ENCODE peak calls at places on chromosome 12, in five cellular contexts. A is endodermal cell, X is neuronal stem cell, Z is psoas muscle, J is adrenal gland. Q is an unnamed sample.

GRCh38 chr12:10771132-10771733 is 31.2 kb downstream of the TAS2R7 start:
- DNase-seq in A (no peak), X (peak; percentile 4), Z (no peak), J (no peak), Q (no peak)

GRCh38 chr12:53952871-53953734 is 1.6 kb upstream of the HOXC12 start:
- DNase-seq in A (peak; percentile 90), X (no peak), Z (no peak), J (no peak), Q (no peak)

GRCh38 chr12:84911331-84912190 is 1.0 kb downstream of the SLC6A15 start:
- DNase-seq in A (peak; percentile 98), X (peak; percentile 72), Z (peak; percentile 59), J (no peak), Q (peak; percentile 52)

GRCh38 chr12:553216-554000 is 93.7 kb downstream of the B4GALNT3 start:
- DNase-seq in A (no peak), X (no peak), Z (no peak), J (no peak), Q (peak; percentile 46)

GRCh38 chr12:53844989-53845836 is 93.4 kb upstream of the HOXC13 start:
- DNase-seq in A (no peak), X (no peak), Z (no peak), J (peak; percentile 8), Q (no peak)

GRCh38 chr12:96045566-96045965 is 10.2 kb upstream of the LTA4H start:
- DNase-seq in A (no peak), X (no peak), Z (no peak), J (peak; percentile 65), Q (no peak)

GRCh38 chr12:116392061-116392460 is 114.6 kb upstream of the MED13L start:
- DNase-seq in A (no peak), X (no peak), Z (no peak), J (no peak), Q (peak; percentile 42)

GRCh38 chr12:48054955-48055821 is 50.7 kb downstream of the SENP1 start:
- DNase-seq in A (no peak), X (no peak), Z (no peak), J (no peak), Q (no peak)

GRCh38 chr12:115037830-115038229 is 353.9 kb upstream of the TBX3 start:
- DNase-seq in A (no peak), X (no peak), Z (no peak), J (no peak), Q (no peak)

GRCh38 chr12:81208193-81208946 is 130.5 kb downstream of the ACSS3 start:
- DNase-seq in A (no peak), X (no peak), Z (no peak), J (no peak), Q (no peak)

GRCh38 chr12:81209001-81209400 is 131.1 kb downstream of the ACSS3 start:
- DNase-seq in A (no peak), X (no peak), Z (no peak), J (peak; percentile 16), Q (no peak)

GRCh38 chr12:81207173-81207572 is 129.3 kb downstream of the ACSS3 start:
- DNase-seq in A (no peak), X (no peak), Z (no peak), J (no peak), Q (no peak)

GRCh38 chr12:81206425-81206824 is 128.5 kb downstream of the ACSS3 start:
- DNase-seq in A (no peak), X (no peak), Z (no peak), J (no peak), Q (no peak)

GRCh38 chr12:81205394-81205793 is 127.5 kb downstream of the ACSS3 start:
- DNase-seq in A (no peak), X (no peak), Z (no peak), J (no peak), Q (no peak)
- H3K4me1 ChIP-seq in A (peaks cover 25% of the 10 kb centered on the region), X (peaks cover 10% of the 10 kb centered on the region), Z (peaks cover 5% of the 10 kb centered on the region), J (peaks cover 45% of the 10 kb centered on the region), Q (no peaks in the 10 kb centered on the region)

DNA sequence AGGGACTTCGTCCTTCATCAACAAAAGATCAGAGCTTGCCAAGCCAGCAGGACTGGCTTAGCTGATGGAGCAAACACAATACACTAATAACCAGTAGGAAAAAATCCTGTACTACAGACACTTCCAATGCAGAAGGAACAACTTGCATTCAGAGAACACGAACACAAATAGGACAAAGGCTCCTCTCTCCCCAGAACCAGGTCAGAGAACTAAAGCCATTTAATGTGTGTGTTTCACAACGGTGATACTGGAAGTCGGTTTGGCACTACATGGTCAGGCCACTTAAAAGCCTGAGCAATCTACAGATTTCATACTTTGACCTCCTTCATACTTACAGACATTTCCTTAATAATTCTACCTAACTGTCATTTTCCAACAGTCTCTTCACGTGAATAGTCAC is 6.3 kb downstream of the CS start:
- DNase-seq in A (no peak), X (no peak), Z (no peak), J (no peak), Q (no peak)
- H3K4me1 ChIP-seq in A (no peaks in the 10 kb centered on the region), X (no peaks in the 10 kb centered on the region), Z (peaks cover 61% of the 10 kb centered on the region), J (peaks cover 27% of the 10 kb centered on the region), Q (peaks cover 2% of the 10 kb centered on the region)

GRCh38 chr12:120238839-120239445 is 26.6 kb downstream of the PXN start:
- DNase-seq in A (no peak), X (no peak), Z (no peak), J (no peak), Q (no peak)

GRCh38 chr12:120239776-120240494 is 25.6 kb downstream of the PXN start:
- DNase-seq in A (no peak), X (no peak), Z (no peak), J (no peak), Q (no peak)

GRCh38 chr12:120236124-120236398 is 29.5 kb downstream of the PXN start:
- DNase-seq in A (no peak), X (no peak), Z (peak; percentile 60), J (peak; percentile 69), Q (no peak)

GRCh38 chr12:120240495-120240833 is 25.1 kb downstream of the PXN start:
- DNase-seq in A (no peak), X (no peak), Z (no peak), J (no peak), Q (no peak)

GRCh38 chr12:120238224-120238616 is 27.3 kb downstream of the PXN start:
- DNase-seq in A (no peak), X (no peak), Z (no peak), J (no peak), Q (no peak)
- H3K4me1 ChIP-seq in A (peaks cover 14% of the 10 kb centered on the region), X (peaks cover 16% of the 10 kb centered on the region), Z (peaks cover 98% of the 10 kb centered on the region), J (peaks cover 99% of the 10 kb centered on the region), Q (no peaks in the 10 kb centered on the region)

GRCh38 chr12:57243521-57244305 is 7.3 kb downstream of the STAC3 start:
- DNase-seq in A (peak; percentile 99), X (no peak), Z (peak; percentile 86), J (peak; percentile 81), Q (peak; percentile 95)
- H3K4me1 ChIP-seq in A (no peaks in the 10 kb centered on the region), X (peaks cover 29% of the 10 kb centered on the region), Z (peaks cover 67% of the 10 kb centered on the region), J (peaks cover 42% of the 10 kb centered on the region), Q (no peaks in the 10 kb centered on the region)

GRCh38 chr12:110289021-110289710 is 8.1 kb downstream of the ATP2A2 start:
- DNase-seq in A (no peak), X (no peak), Z (no peak), J (no peak), Q (no peak)
- H3K4me1 ChIP-seq in A (no peaks in the 10 kb centered on the region), X (no peaks in the 10 kb centered on the region), Z (peaks cover 20% of the 10 kb centered on the region), J (peaks cover 58% of the 10 kb centered on the region), Q (peaks cover 6% of the 10 kb centered on the region)

GRCh38 chr12:57158665-57159064 is 11.2 kb upstream of the LRP1-AS start:
- DNase-seq in A (no peak), X (no peak), Z (no peak), J (no peak), Q (no peak)

GRCh38 chr12:57154804-57155434 is 7.5 kb upstream of the LRP1-AS start:
- DNase-seq in A (no peak), X (no peak), Z (no peak), J (no peak), Q (no peak)

GRCh38 chr12:57157588-57158173 is 10.3 kb upstream of the LRP1-AS start:
- DNase-seq in A (no peak), X (no peak), Z (no peak), J (peak; percentile 57), Q (peak; percentile 86)

GRCh38 chr12:57158186-57158585 is 10.8 kb upstream of the LRP1-AS start:
- DNase-seq in A (no peak), X (no peak), Z (no peak), J (no peak), Q (no peak)

DNA sequence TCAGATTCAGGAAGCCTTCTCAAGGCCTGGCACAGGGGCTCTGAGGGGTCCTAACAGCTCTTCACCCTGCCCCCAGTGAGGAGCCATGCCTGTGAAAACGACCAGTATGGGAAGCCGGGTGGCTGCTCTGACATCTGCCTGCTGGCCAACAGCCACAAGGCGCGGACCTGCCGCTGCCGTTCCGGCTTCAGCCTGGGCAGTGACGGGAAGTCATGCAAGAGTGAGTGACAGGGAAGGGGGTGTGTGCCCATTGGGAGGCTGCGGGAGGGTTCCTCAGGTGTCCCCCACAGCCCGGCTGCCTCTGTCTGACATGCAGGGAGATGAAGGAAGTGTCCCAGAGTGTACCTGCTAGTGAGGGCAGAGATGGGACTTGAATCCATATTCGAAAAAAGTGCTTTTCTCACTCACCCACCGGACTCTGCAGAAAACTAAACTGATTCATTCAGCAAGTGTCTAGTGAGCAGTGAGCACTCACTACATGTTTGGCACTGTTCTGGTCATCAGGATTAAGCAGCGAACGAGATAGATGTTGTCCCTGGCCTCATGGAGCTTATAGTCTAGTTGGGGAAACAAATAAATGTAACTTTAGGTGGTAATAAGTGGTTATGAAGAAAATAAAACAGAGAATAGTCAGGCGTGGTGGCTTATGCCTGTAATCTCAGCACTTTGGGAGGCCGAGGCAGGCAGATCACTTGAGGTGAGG is 9.4 kb upstream of the LRP1-AS start:
- DNase-seq in A (no peak), X (no peak), Z (no peak), J (no peak), Q (no peak)
- H3K4me1 ChIP-seq in A (peaks cover 5% of the 10 kb centered on the region), X (peaks cover 1% of the 10 kb centered on the region), Z (no peaks in the 10 kb centered on the region), J (peaks cover 48% of the 10 kb centered on the region), Q (peaks cover 8% of the 10 kb centered on the region)

DNA sequence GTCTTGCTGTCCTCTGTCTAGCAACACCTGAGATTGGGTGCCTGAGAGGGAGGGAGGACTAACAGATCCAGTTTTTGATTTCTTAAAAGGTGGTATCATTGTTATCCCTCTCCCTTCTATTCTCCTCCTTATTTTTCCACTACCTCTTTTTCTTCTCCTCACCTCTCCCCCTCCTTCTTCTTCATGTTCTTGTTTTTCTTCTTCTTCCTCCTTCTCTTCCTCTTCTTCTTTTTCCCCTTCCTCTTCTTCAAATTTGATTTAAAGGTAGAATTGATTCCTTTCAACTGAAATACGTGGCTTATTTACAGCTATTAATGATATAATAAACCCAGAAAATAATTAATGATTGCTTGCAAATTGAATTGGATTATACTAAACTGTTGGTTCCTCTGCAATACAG is 256.8 kb upstream of the BTG1 start:
- DNase-seq in A (no peak), X (no peak), Z (no peak), J (no peak), Q (no peak)
- H3K4me1 ChIP-seq in A (peaks cover 17% of the 10 kb centered on the region), X (peaks cover 1% of the 10 kb centered on the region), Z (no peaks in the 10 kb centered on the region), J (peaks cover 2% of the 10 kb centered on the region), Q (no peaks in the 10 kb centered on the region)

DNA sequence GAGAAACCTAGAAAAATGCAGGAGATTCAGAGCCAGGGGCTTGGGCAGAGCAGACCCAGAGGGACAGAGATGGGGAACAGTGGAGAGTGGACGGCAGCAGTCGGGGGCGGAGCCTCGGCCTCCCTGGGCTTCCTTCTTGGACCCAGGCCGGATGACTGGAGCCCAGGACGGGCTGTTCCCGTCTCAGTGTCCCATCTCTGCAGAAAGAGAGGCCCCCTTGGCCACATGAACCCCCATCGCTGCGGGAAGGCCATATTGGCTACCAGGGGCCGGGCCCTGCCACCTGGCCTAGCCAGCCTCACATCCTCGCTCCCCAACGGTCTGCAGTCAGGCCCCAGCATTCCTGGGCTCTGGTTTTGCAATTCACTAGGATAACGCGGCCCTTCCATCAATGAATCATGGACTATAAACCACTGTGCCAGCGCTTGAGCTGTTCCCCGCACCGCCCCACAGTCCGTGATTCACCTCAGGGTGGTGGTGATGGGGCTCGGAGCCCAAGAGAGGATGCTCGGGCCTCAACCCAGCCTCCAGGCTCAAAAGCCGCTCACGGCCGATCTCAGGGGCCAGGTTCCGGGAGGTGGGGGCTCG is 116.5 kb downstream of the RFLNA start:
- DNase-seq in A (peak; percentile 71), X (no peak), Z (peak; percentile 91), J (peak; percentile 92), Q (peak; percentile 80)
- H3K4me1 ChIP-seq in A (no peaks in the 10 kb centered on the region), X (peaks cover 16% of the 10 kb centered on the region), Z (peaks cover 50% of the 10 kb centered on the region), J (peaks cover 40% of the 10 kb centered on the region), Q (no peaks in the 10 kb centered on the region)